ENCODE peak calls at places on chromosomes 13 and 19, in five cellular contexts. W, N, T, K and X are unnamed samples.

GRCh38 chr13:50713849-50714248 is 129.6 kb downstream of the DLEU7 start:
- DNase-seq in W (peak; percentile 98), K (no peak), N (no peak), T (peak; percentile 100), X (peak; percentile 97)

GRCh38 chr19:40542197-40542859 is 34.3 kb upstream of the SHKBP1 start:
- DNase-seq in N (no peak), W (no peak), K (no peak), T (no peak), X (no peak)

GRCh38 chr19:53909471-53910169 is 542 bp downstream of the CACNG7 start:
- DNase-seq in K (no peak), N (no peak), T (no peak), W (no peak), X (no peak)

GRCh38 chr13:84821261-84821660 is 939.0 kb upstream of the SLITRK1 start:
- DNase-seq in N (no peak), W (peak; percentile 22), T (no peak), K (peak; percentile 15), X (no peak)

GRCh38 chr19:13154911-13155471 is 4.8 kb downstream of the IER2 start:
- DNase-seq in T (no peak), K (peak; percentile 82), N (no peak), W (peak; percentile 49), X (no peak)

GRCh38 chr19:2736550-2737190 is 3.1 kb downstream of the SLC39A3 start:
- DNase-seq in W (no peak), N (no peak), K (no peak), T (no peak), X (no peak)

GRCh38 chr13:75666646-75667351 is 30.7 kb downstream of the LMO7 start:
- DNase-seq in T (no peak), K (no peak), N (no peak), W (peak; percentile 70), X (no peak)

GRCh38 chr13:98930014-98930625 is 47.7 kb downstream of the DOCK9 start:
- DNase-seq in W (no peak), T (no peak), K (peak; percentile 43), N (peak; percentile 25), X (no peak)

GRCh38 chr19:16161848-16162247 is 11.5 kb downstream of the CIB3 start:
- DNase-seq in K (no peak), N (no peak), T (no peak), W (peak; percentile 69), X (no peak)

GRCh38 chr13:112693831-112694497 is 4.1 kb downstream of the ATP11A start:
- DNase-seq in W (peak; percentile 84), N (peak; percentile 61), T (peak; percentile 92), K (no peak), X (peak; percentile 40)

GRCh38 chr13:101996906-101997408 is 404.9 kb downstream of the FGF14 start:
- DNase-seq in T (no peak), W (no peak), N (no peak), K (no peak), X (no peak)

GRCh38 chr13:30125422-30126073 is 181.8 kb downstream of the KATNAL1 start:
- DNase-seq in N (peak; percentile 65), T (no peak), K (peak; percentile 79), W (peak; percentile 93), X (no peak)

GRCh38 chr13:114101831-114102520 is 30.4 kb downstream of the RASA3 start:
- DNase-seq in W (no peak), K (no peak), T (no peak), N (no peak), X (no peak)

GRCh38 chr19:52428937-52429336 is at the start of gene ZNF534:
- DNase-seq in T (no peak), W (no peak), N (no peak), K (no peak), X (no peak)

GRCh38 chr13:104937881-104938280 is 1597.6 kb downstream of the EFNB2 start:
- DNase-seq in T (no peak), K (no peak), W (no peak), N (no peak), X (no peak)

GRCh38 chr19:55642153-55643002 is 1.1 kb upstream of the ZNF581 start:
- DNase-seq in K (peak; percentile 11), W (no peak), T (no peak), N (no peak), X (no peak)

GRCh38 chr19:2888739-2889224 is 11.9 kb upstream of the ZNF57 start:
- DNase-seq in W (no peak), T (peak; percentile 33), N (peak; percentile 72), K (no peak), X (no peak)

GRCh38 chr19:2461751-2462634 is 5.2 kb upstream of the LMNB2 start:
- DNase-seq in K (no peak), N (peak; percentile 10), T (no peak), W (peak; percentile 39), X (no peak)

GRCh38 chr19:21127001-21127400 is 14.8 kb upstream of the ZNF431 start:
- DNase-seq in N (no peak), T (no peak), W (no peak), K (no peak), X (no peak)

GRCh38 chr19:38118176-38118575 is 105.8 kb downstream of the DPF1 start:
- DNase-seq in N (no peak), T (no peak), W (no peak), K (no peak), X (no peak)

GRCh38 chr13:113973218-113974164 is at the start of gene C13orf46:
- DNase-seq in W (no peak), N (no peak), T (no peak), K (no peak), X (no peak)

GRCh38 chr19:43290568-43291359 is 21.4 kb upstream of the PSG9 start:
- DNase-seq in T (no peak), N (no peak), K (no peak), W (no peak), X (no peak)

GRCh38 chr13:49410006-49410405 is 33.9 kb downstream of the CAB39L start:
- DNase-seq in N (no peak), K (no peak), W (no peak), T (no peak), X (no peak)

GRCh38 chr19:52343548-52343947 is 7.5 kb downstream of the ZNF610 start:
- DNase-seq in K (no peak), T (peak; percentile 40), N (peak; percentile 55), W (peak; percentile 20), X (no peak)

GRCh38 chr19:54470276-54470887 is 2.7 kb downstream of the CDC42EP5 start:
- DNase-seq in N (no peak), K (no peak), W (no peak), T (no peak), X (no peak)

GRCh38 chr19:48724796-48725753 is 5.5 kb upstream of the MAMSTR start:
- DNase-seq in K (no peak), T (peak; percentile 43), N (peak; percentile 96), W (peak; percentile 71), X (peak; percentile 79)

GRCh38 chr13:105805866-105806265 is 729.6 kb downstream of the EFNB2 start:
- DNase-seq in W (no peak), T (no peak), N (no peak), K (no peak), X (no peak)

GRCh38 chr19:49490287-49491029 is 3.0 kb downstream of the RPL13A start:
- DNase-seq in N (no peak), T (no peak), W (no peak), K (no peak), X (no peak)

GRCh38 chr13:37202264-37202663 is 96.8 kb upstream of the CSNK1A1L start:
- DNase-seq in T (no peak), K (no peak), N (no peak), W (peak; percentile 46), X (no peak)